ENCODE peak calls at places on chromosomes 5 and 9, in seven cellular contexts. Z is tibial nerve; G is CD8-positive, alpha-beta T cell; U is CD8-positive, alpha-beta memory T cell; E is left ventricle myocardium inferior; V is psoas muscle; S is hepatocyte. C is an unnamed sample.
A peak's percentile ranks its signal among the peaks of the same experiment; 100 is the strongest.

GRCh38 chr9:17315341-17315740 is 180.5 kb downstream of the CNTLN start:
- DNase-seq in Z (no peak), G (no peak), U (no peak), E (no peak), V (no peak), S (no peak), C (no peak)

GRCh38 chr9:7118653-7119052 is 360.9 kb downstream of the KDM4C start:
- DNase-seq in Z (no peak), G (no peak), U (no peak), E (no peak), V (no peak), S (peak; percentile 24), C (no peak)

GRCh38 chr5:62093981-62094380 is 212.0 kb upstream of the KIF2A start:
- DNase-seq in Z (no peak), G (no peak), U (no peak), E (no peak), V (peak; percentile 14), S (peak; percentile 66), C (no peak)

GRCh38 chr5:136062563-136063274 is 33.9 kb downstream of the TGFBI start:
- DNase-seq in Z (no peak), G (no peak), U (peak; percentile 22), E (no peak), V (no peak), S (peak; percentile 77), C (peak; percentile 56)

GRCh38 chr5:119470851-119471451 is 18.7 kb downstream of the HSD17B4 start:
- DNase-seq in Z (no peak), G (no peak), U (no peak), E (no peak), V (no peak), S (peak; percentile 31), C (no peak)

GRCh38 chr5:138947780-138948179 is 72.6 kb upstream of the LRRTM2 start:
- DNase-seq in Z (no peak), G (no peak), U (no peak), E (no peak), V (no peak), S (no peak), C (no peak)

GRCh38 chr5:78367318-78367991 is 7.0 kb downstream of the SCAMP1 start:
- DNase-seq in Z (no peak), G (no peak), U (no peak), E (no peak), V (no peak), S (no peak), C (no peak)

GRCh38 chr5:33364406-33364805 is 76.4 kb upstream of the TARS1 start:
- DNase-seq in Z (no peak), G (no peak), U (no peak), E (no peak), V (no peak), S (no peak), C (no peak)

GRCh38 chr5:175813943-175814630 is 57.3 kb upstream of the CPLX2 start:
- DNase-seq in Z (no peak), G (no peak), U (no peak), E (no peak), V (no peak), S (no peak), C (no peak)

GRCh38 chr9:96122756-96123155 is 179.2 kb downstream of the HSD17B3 start:
- DNase-seq in Z (no peak), G (no peak), U (no peak), E (no peak), V (no peak), S (no peak), C (no peak)

GRCh38 chr9:20001058-20001457 is 212.2 kb upstream of the SLC24A2 start:
- DNase-seq in Z (no peak), G (no peak), U (no peak), E (no peak), V (no peak), S (no peak), C (no peak)

GRCh38 chr9:131153585-131153984 is 28.2 kb downstream of the NUP214 start:
- DNase-seq in Z (no peak), G (no peak), U (no peak), E (no peak), V (no peak), S (peak; percentile 10), C (no peak)

GRCh38 chr9:70411141-70411929 is 3.1 kb downstream of the KLF9 start:
- DNase-seq in Z (peak; percentile 39), G (peak; percentile 21), U (peak; percentile 61), E (peak; percentile 64), V (peak; percentile 84), S (peak; percentile 37), C (peak; percentile 84)
- H3K27ac ChIP-seq in Z (peak overlapping the region; percentile 100), G (peak overlapping the region; percentile 94), U (peak overlapping the region; percentile 98), E (peak overlapping the region; percentile 100), V (peak overlapping the region; percentile 100), S (peak overlapping the region; percentile 96), C (peak overlapping the region; percentile 100)

DNA sequence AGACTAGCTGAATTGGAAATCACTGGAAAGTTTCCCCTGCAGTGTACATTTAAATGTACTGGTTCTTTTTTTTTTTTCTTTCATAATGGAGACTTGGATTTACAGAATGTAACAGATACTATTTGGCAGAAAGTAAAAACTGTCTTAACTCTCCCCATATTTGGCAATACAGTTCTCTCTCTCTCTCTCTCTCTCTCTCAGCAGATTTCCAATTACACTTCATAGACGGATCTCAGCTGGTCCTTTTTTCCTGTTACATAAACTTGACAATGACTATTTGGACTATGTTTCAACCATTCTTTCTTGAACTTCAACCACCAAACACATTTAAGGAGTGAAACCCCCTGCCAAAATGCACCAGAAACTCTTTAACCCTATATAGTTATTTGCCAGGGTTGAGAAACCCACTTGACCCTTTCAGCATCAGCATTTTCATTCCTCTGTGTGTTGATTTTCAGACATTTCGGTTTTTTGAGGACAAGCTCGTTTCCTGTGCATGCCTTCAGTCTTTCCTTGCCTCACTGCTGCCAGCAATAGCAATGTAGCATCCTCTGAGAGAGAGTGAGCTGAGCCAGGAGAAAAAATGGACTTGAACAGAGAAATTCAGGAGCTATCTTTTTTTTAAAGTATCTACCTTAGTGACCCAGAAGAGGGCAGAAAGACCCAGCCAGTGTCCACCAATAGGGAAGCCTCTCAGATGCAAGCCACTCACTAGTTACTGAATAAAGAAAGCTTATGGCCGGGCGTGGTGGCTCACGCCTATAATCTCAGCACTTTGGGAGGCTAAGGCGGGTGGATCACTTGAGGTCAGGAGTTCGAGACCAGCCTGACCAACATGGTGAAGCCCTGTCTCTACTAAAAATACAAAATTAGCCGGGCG is 26.0 kb upstream of the GNA14 start:
- DNase-seq in Z (no peak), G (no peak), U (no peak), E (no peak), V (no peak), S (no peak), C (no peak)
- H3K9me3 ChIP-seq in Z (no peaks in the 10 kb centered on the region), G (no peaks in the 10 kb centered on the region), U (no peaks in the 10 kb centered on the region), E (no peaks in the 10 kb centered on the region), V (no peaks in the 10 kb centered on the region), S (no peaks in the 10 kb centered on the region), C (no peaks in the 10 kb centered on the region)

GRCh38 chr5:171311698-171312083 is 2.6 kb downstream of the TLX3 start:
- DNase-seq in Z (no peak), G (no peak), U (no peak), E (no peak), V (no peak), S (no peak), C (no peak)

GRCh38 chr5:171310816-171311697 is 2.0 kb downstream of the TLX3 start:
- DNase-seq in Z (no peak), G (no peak), U (no peak), E (no peak), V (no peak), S (peak; percentile 45), C (no peak)

GRCh38 chr5:171310334-171310815 is 1.3 kb downstream of the TLX3 start:
- DNase-seq in Z (no peak), G (no peak), U (no peak), E (no peak), V (no peak), S (no peak), C (no peak)

GRCh38 chr5:171313481-171314206 is 4.6 kb downstream of the TLX3 start:
- DNase-seq in Z (no peak), G (no peak), U (no peak), E (no peak), V (no peak), S (no peak), C (no peak)

DNA sequence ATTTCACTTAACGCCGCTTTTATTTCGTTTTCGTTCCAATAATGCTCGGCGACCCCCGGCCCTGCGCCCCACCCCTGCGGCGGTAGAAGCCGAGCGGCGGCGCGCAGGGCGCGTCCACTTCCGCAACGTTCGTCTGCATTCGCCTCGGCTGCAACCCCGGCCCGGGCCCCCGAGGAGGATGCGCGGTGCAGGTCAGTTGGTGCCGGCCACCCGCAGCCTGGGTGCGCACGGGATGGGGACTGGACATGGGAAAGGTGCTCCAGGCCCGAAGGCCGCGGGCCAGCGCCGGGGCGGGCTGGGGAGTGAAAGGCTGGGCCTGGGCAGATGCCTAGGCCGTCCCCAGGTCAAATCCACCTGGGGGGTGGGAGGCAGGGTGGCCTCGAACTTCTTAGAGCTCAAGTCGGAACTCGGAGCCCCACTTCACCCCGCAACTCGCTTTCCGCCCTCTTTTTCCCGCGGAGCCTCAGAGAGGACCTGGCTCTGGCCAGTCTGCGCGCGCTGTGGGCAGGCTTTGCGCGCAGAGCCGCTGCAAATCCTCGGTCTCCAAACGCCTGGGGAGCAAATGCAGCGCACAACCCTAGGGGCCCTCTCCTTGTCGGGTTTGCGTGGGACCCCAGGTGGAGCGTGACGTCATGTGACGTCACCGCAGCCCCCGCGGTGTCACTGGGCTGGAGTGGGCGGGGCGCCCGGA is 3.2 kb downstream of the TLX3 start:
- DNase-seq in Z (no peak), G (no peak), U (no peak), E (no peak), V (no peak), S (no peak), C (no peak)
- H3K4me3 ChIP-seq in Z (no peak overlapping the region), G (no peak overlapping the region), U (no peak overlapping the region), E (peak overlapping the region; percentile 51), V (peak overlapping the region; percentile 39), S (no peak overlapping the region), C (no peak overlapping the region)

GRCh38 chr9:114060070-114060469 is 18.0 kb downstream of the AMBP start:
- DNase-seq in Z (no peak), G (no peak), U (no peak), E (no peak), V (no peak), S (no peak), C (peak; percentile 42)

GRCh38 chr9:114060711-114061110 is 17.4 kb downstream of the AMBP start:
- DNase-seq in Z (no peak), G (no peak), U (no peak), E (no peak), V (no peak), S (no peak), C (peak; percentile 40)

GRCh38 chr9:114059047-114059803 is 18.9 kb downstream of the AMBP start:
- DNase-seq in Z (no peak), G (no peak), U (no peak), E (peak; percentile 66), V (peak; percentile 45), S (no peak), C (peak; percentile 53)

GRCh38 chr9:114061292-114061691 is 16.8 kb downstream of the AMBP start:
- DNase-seq in Z (no peak), G (no peak), U (no peak), E (no peak), V (no peak), S (no peak), C (peak; percentile 42)

DNA sequence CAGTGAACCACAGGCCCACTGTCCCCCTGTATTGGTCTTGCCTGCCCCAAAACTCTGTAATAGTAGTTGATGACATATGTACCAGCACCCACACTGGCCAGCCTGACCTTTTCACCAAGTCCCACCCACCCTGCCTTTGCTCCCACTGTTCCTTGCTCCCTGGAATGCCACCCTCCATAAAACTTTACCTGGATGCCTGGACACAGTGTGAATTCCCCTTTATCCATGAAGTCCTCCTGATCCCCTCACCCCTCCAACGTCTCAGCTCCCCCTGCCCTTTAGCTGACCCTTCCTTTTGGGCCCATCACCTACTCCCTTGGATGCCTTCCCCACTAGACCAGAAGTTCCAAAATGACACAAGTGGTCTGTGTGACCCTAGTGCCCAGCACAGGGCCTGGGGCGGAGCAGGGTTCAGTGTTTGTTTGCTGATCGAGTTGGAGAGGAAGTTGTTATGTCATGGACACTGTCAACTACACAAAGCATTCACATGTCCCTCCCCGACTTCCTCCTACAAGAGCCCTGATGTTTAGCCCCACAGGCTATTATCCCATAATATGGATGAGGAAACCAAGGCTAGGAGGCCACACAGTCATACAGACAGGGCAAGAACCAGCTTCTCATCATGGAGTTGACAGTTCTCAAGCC is 16.1 kb downstream of the AMBP start:
- DNase-seq in Z (no peak), G (no peak), U (no peak), E (no peak), V (no peak), S (no peak), C (peak; percentile 7)
- H3K27ac ChIP-seq in Z (no peak overlapping the region), G (no peak overlapping the region), U (no peak overlapping the region), E (no peak overlapping the region), V (no peak overlapping the region), S (no peak overlapping the region), C (no peak overlapping the region)